ENCODE peak calls at places on chromosomes 5 and 9, in nine cellular contexts. T, R, Z, D, A, J, O, S and V are unnamed samples.

GRCh38 chr5:124798890-124799289 is 52.5 kb upstream of the ZNF608 start:
- DNase-seq in T (no peak), R (no peak), Z (no peak), D (no peak), A (no peak), J (no peak), O (no peak), S (no peak), V (no peak)

GRCh38 chr9:109310486-109310901 is 10.4 kb downstream of the EPB41L4B start:
- DNase-seq in T (no peak), R (peak), Z (no peak), D (peak), A (no peak), J (no peak), O (no peak), S (no peak), V (no peak)

GRCh38 chr5:118726891-118727290 is 261.5 kb downstream of the DTWD2 start:
- DNase-seq in T (no peak), R (no peak), Z (no peak), D (no peak), A (no peak), J (no peak), O (no peak), S (no peak), V (no peak)

GRCh38 chr5:66558562-66558961 is 37.6 kb upstream of the MAST4 start:
- DNase-seq in T (no peak), R (peak), Z (peak), D (no peak), A (no peak), J (no peak), O (peak), S (no peak), V (no peak)

GRCh38 chr5:178323961-178324360 is 91.4 kb upstream of the PHYKPL start:
- DNase-seq in T (no peak), R (no peak), Z (no peak), D (no peak), A (no peak), J (no peak), O (no peak), S (no peak), V (no peak)

GRCh38 chr5:127085371-127085770 is 12.1 kb upstream of the C5orf63 start:
- DNase-seq in T (no peak), R (no peak), Z (no peak), D (no peak), A (no peak), J (no peak), O (no peak), S (no peak), V (no peak)

GRCh38 chr5:67360047-67360446 is 163.4 kb upstream of the CD180 start:
- DNase-seq in T (no peak), R (no peak), Z (no peak), D (no peak), A (no peak), J (no peak), O (no peak), S (no peak), V (no peak)

GRCh38 chr5:19880430-19880829 is 107.6 kb downstream of the CDH18 start:
- DNase-seq in T (no peak), R (no peak), Z (no peak), D (no peak), A (no peak), J (no peak), O (no peak), S (no peak), V (no peak)

GRCh38 chr9:79598562-79599345 is 27.0 kb downstream of the TLE4 start:
- DNase-seq in T (no peak), R (no peak), Z (no peak), D (no peak), A (no peak), J (no peak), O (no peak), S (no peak), V (no peak)

GRCh38 chr5:97914483-97914882 is 731.4 kb upstream of the RIOK2 start:
- DNase-seq in T (no peak), R (no peak), Z (no peak), D (no peak), A (no peak), J (no peak), O (no peak), S (no peak), V (no peak)

GRCh38 chr5:17839848-17840247 is 205.6 kb downstream of the TAF11L14 start:
- DNase-seq in T (no peak), R (no peak), Z (no peak), D (no peak), A (no peak), J (no peak), O (no peak), S (no peak), V (no peak)

GRCh38 chr5:126015244-126016054 is 407.8 kb upstream of the GRAMD2B start:
- DNase-seq in T (no peak), R (peak), Z (no peak), D (peak), A (no peak), J (no peak), O (no peak), S (no peak), V (no peak)

GRCh38 chr5:96331210-96331609 is 101.8 kb downstream of the PCSK1 start:
- DNase-seq in T (no peak), R (peak), Z (peak), D (peak), A (no peak), J (no peak), O (no peak), S (no peak), V (peak)

GRCh38 chr5:119275873-119276214 is 80.0 kb upstream of the TNFAIP8 start:
- DNase-seq in T (no peak), R (no peak), Z (peak), D (no peak), A (no peak), J (no peak), O (peak), S (no peak), V (no peak)

GRCh38 chr5:127957183-127957582 is 126.4 kb upstream of the SLC12A2 start:
- DNase-seq in T (peak), R (peak), Z (no peak), D (peak), A (no peak), J (no peak), O (no peak), S (peak), V (no peak)

GRCh38 chr5:120552638-120553037 is 88.5 kb downstream of the PRR16 start:
- DNase-seq in T (no peak), R (no peak), Z (no peak), D (no peak), A (no peak), J (no peak), O (no peak), S (no peak), V (no peak)

GRCh38 chr9:16406536-16407225 is 463.8 kb downstream of the BNC2 start:
- DNase-seq in T (no peak), R (no peak), Z (no peak), D (no peak), A (no peak), J (no peak), O (no peak), S (no peak), V (no peak)

GRCh38 chr9:20219437-20219836 is 402.9 kb downstream of the MLLT3 start:
- DNase-seq in T (no peak), R (no peak), Z (no peak), D (no peak), A (no peak), J (no peak), O (no peak), S (no peak), V (no peak)

GRCh38 chr5:133118741-133119140 is 66.9 kb downstream of the HSPA4 start:
- DNase-seq in T (no peak), R (no peak), Z (no peak), D (no peak), A (no peak), J (peak), O (no peak), S (no peak), V (no peak)

GRCh38 chr5:168881427-168882149 is 302.4 kb upstream of the PANK3 start:
- DNase-seq in T (no peak), R (no peak), Z (no peak), D (no peak), A (no peak), J (no peak), O (peak), S (no peak), V (no peak)

GRCh38 chr5:148697177-148697820 is 43.0 kb upstream of the HTR4 start:
- DNase-seq in T (no peak), R (peak), Z (no peak), D (peak), A (no peak), J (no peak), O (no peak), S (no peak), V (no peak)

GRCh38 chr9:19451240-19452087 is 42.7 kb downstream of the ACER2 start:
- DNase-seq in T (no peak), R (no peak), Z (no peak), D (no peak), A (no peak), J (peak), O (no peak), S (no peak), V (no peak)

GRCh38 chr5:74833537-74834266 is 32.5 kb downstream of the FAM169A start:
- DNase-seq in T (no peak), R (no peak), Z (no peak), D (no peak), A (no peak), J (no peak), O (no peak), S (no peak), V (no peak)

GRCh38 chr5:119470851-119471451 is 18.7 kb downstream of the HSD17B4 start:
- DNase-seq in T (peak), R (peak), Z (peak), D (peak), A (no peak), J (no peak), O (peak), S (peak), V (peak)

GRCh38 chr5:53126514-53126913 is 17.0 kb upstream of the MOCS2 start:
- DNase-seq in T (no peak), R (no peak), Z (no peak), D (peak), A (no peak), J (no peak), O (no peak), S (no peak), V (no peak)

GRCh38 chr5:90529939-90530677 is 724 bp upstream of the LYSMD3 start:
- DNase-seq in T (peak), R (peak), Z (peak), D (peak), A (no peak), J (peak), O (peak), S (peak), V (peak)

GRCh38 chr5:151406322-151406947 is 41.0 kb upstream of the SLC36A1 start:
- DNase-seq in T (no peak), R (peak), Z (peak), D (peak), A (no peak), J (no peak), O (no peak), S (no peak), V (no peak)

GRCh38 chr9:94599102-94599501 is 5.5 kb upstream of the FBP2 start:
- DNase-seq in T (no peak), R (no peak), Z (no peak), D (no peak), A (no peak), J (no peak), O (no peak), S (no peak), V (no peak)

GRCh38 chr5:6829150-6829784 is 116.0 kb downstream of the TENT4A start:
- DNase-seq in T (no peak), R (no peak), Z (no peak), D (no peak), A (no peak), J (no peak), O (peak), S (no peak), V (no peak)

GRCh38 chr5:128536229-128536860 is 1.7 kb downstream of the FBN2 start:
- DNase-seq in T (no peak), R (peak), Z (no peak), D (peak), A (no peak), J (no peak), O (no peak), S (no peak), V (no peak)

GRCh38 chr9:95796029-95796428 is 79.5 kb upstream of the ERCC6L2 start:
- DNase-seq in T (no peak), R (no peak), Z (no peak), D (no peak), A (no peak), J (no peak), O (no peak), S (no peak), V (no peak)